ENCODE peak calls at places on chromosome 21, in five cellular contexts. One of them, this sample, is unnamed.

GRCh38 chr21:40349591-40349990 is 482.4 kb downstream of the PCP4 start:
- DNase-seq in type B pancreatic cell: no peak
- DNase-seq in adrenal gland: no peak
- DNase-seq in neural progenitor cell: no peak
- DNase-seq in astrocyte: no peak
- DNase-seq in this sample: no peak

GRCh38 chr21:39669485-39669884 is 56.7 kb downstream of the B3GALT5 start:
- DNase-seq in type B pancreatic cell: no peak
- DNase-seq in adrenal gland: no peak
- DNase-seq in neural progenitor cell: no peak
- DNase-seq in astrocyte: no peak
- DNase-seq in this sample: peak; percentile 54

GRCh38 chr21:17660449-17660848 is 47.7 kb upstream of the BTG3 start:
- DNase-seq in type B pancreatic cell: no peak
- DNase-seq in adrenal gland: no peak
- DNase-seq in neural progenitor cell: no peak
- DNase-seq in astrocyte: peak; percentile 18
- DNase-seq in this sample: no peak

GRCh38 chr21:28154121-28154520 is 838.6 kb downstream of the LTN1 start:
- DNase-seq in type B pancreatic cell: no peak
- DNase-seq in adrenal gland: no peak
- DNase-seq in neural progenitor cell: no peak
- DNase-seq in astrocyte: no peak
- DNase-seq in this sample: no peak

GRCh38 chr21:42621166-42621827 is 32.1 kb upstream of the PDE9A start:
- DNase-seq in type B pancreatic cell: no peak
- DNase-seq in adrenal gland: no peak
- DNase-seq in neural progenitor cell: peak; percentile 31
- DNase-seq in astrocyte: no peak
- DNase-seq in this sample: no peak

GRCh38 chr21:18161841-18162240 is 82.8 kb upstream of the CHODL start:
- DNase-seq in type B pancreatic cell: no peak
- DNase-seq in adrenal gland: no peak
- DNase-seq in neural progenitor cell: no peak
- DNase-seq in astrocyte: no peak
- DNase-seq in this sample: no peak

GRCh38 chr21:41953831-41954653 is at the start of gene C2CD2:
- DNase-seq in type B pancreatic cell: no peak
- DNase-seq in adrenal gland: peak; percentile 85
- DNase-seq in neural progenitor cell: peak; percentile 83
- DNase-seq in astrocyte: peak; percentile 58
- DNase-seq in this sample: no peak

GRCh38 chr21:22062472-22063139 is 1064.4 kb downstream of the NCAM2 start:
- DNase-seq in type B pancreatic cell: no peak
- DNase-seq in adrenal gland: no peak
- DNase-seq in neural progenitor cell: peak; percentile 13
- DNase-seq in astrocyte: no peak
- DNase-seq in this sample: no peak

GRCh38 chr21:39867198-39867650 is at the start of gene PCP4:
- DNase-seq in type B pancreatic cell: no peak
- DNase-seq in adrenal gland: peak; percentile 68
- DNase-seq in neural progenitor cell: peak; percentile 93
- DNase-seq in astrocyte: no peak
- DNase-seq in this sample: no peak

GRCh38 chr21:45863751-45864150 is 117.8 kb upstream of the COL6A1 start:
- DNase-seq in type B pancreatic cell: no peak
- DNase-seq in adrenal gland: no peak
- DNase-seq in neural progenitor cell: no peak
- DNase-seq in astrocyte: no peak
- DNase-seq in this sample: no peak

GRCh38 chr21:39763282-39763970 is 18.4 kb downstream of the IGSF5 start:
- DNase-seq in type B pancreatic cell: no peak
- DNase-seq in adrenal gland: no peak
- DNase-seq in neural progenitor cell: no peak
- DNase-seq in astrocyte: peak; percentile 22
- DNase-seq in this sample: no peak

GRCh38 chr21:39079617-39080016 is 103.6 kb downstream of the PSMG1 start:
- DNase-seq in type B pancreatic cell: peak; percentile 52
- DNase-seq in adrenal gland: peak; percentile 52
- DNase-seq in neural progenitor cell: no peak
- DNase-seq in astrocyte: peak; percentile 21
- DNase-seq in this sample: no peak

GRCh38 chr21:27192286-27192685 is 225.4 kb upstream of the ADAMTS5 start:
- DNase-seq in type B pancreatic cell: no peak
- DNase-seq in adrenal gland: no peak
- DNase-seq in neural progenitor cell: no peak
- DNase-seq in astrocyte: no peak
- DNase-seq in this sample: no peak

GRCh38 chr21:39518055-39518844 is 66.5 kb downstream of the SH3BGR start:
- DNase-seq in type B pancreatic cell: no peak
- DNase-seq in adrenal gland: no peak
- DNase-seq in neural progenitor cell: peak; percentile 91
- DNase-seq in astrocyte: peak; percentile 27
- DNase-seq in this sample: no peak

GRCh38 chr21:20789696-20790095 is 208.5 kb upstream of the NCAM2 start:
- DNase-seq in type B pancreatic cell: no peak
- DNase-seq in adrenal gland: no peak
- DNase-seq in neural progenitor cell: no peak
- DNase-seq in astrocyte: no peak
- DNase-seq in this sample: no peak

GRCh38 chr21:26943916-26944315 is 23.0 kb downstream of the ADAMTS5 start:
- DNase-seq in type B pancreatic cell: no peak
- DNase-seq in adrenal gland: no peak
- DNase-seq in neural progenitor cell: no peak
- DNase-seq in astrocyte: no peak
- DNase-seq in this sample: no peak

GRCh38 chr21:15249285-15249993 is 184.6 kb upstream of the NRIP1 start:
- DNase-seq in type B pancreatic cell: no peak
- DNase-seq in adrenal gland: no peak
- DNase-seq in neural progenitor cell: no peak
- DNase-seq in astrocyte: peak; percentile 55
- DNase-seq in this sample: no peak

GRCh38 chr21:14078746-14079375 is 131.9 kb downstream of the LIPI start:
- DNase-seq in type B pancreatic cell: no peak
- DNase-seq in adrenal gland: no peak
- DNase-seq in neural progenitor cell: no peak
- DNase-seq in astrocyte: no peak
- DNase-seq in this sample: no peak

GRCh38 chr21:41451753-41452676 is 26.0 kb downstream of the MX1 start:
- DNase-seq in type B pancreatic cell: no peak
- DNase-seq in adrenal gland: no peak
- DNase-seq in neural progenitor cell: no peak
- DNase-seq in astrocyte: no peak
- DNase-seq in this sample: no peak

GRCh38 chr21:42248783-42249597 is 30.1 kb downstream of the ABCG1 start:
- DNase-seq in type B pancreatic cell: no peak
- DNase-seq in adrenal gland: no peak
- DNase-seq in neural progenitor cell: no peak
- DNase-seq in astrocyte: no peak
- DNase-seq in this sample: no peak

GRCh38 chr21:46605759-46606426 is 1.0 kb upstream of the S100B start:
- DNase-seq in type B pancreatic cell: no peak
- DNase-seq in adrenal gland: no peak
- DNase-seq in neural progenitor cell: no peak
- DNase-seq in astrocyte: no peak
- DNase-seq in this sample: no peak

GRCh38 chr21:26843912-26844257 is 1.3 kb downstream of the ADAMTS1 start:
- DNase-seq in type B pancreatic cell: no peak
- DNase-seq in adrenal gland: no peak
- DNase-seq in neural progenitor cell: peak; percentile 42
- DNase-seq in astrocyte: peak; percentile 85
- DNase-seq in this sample: no peak

GRCh38 chr21:45787371-45787770 is 143.8 kb downstream of the PCBP3 start:
- DNase-seq in type B pancreatic cell: no peak
- DNase-seq in adrenal gland: no peak
- DNase-seq in neural progenitor cell: no peak
- DNase-seq in astrocyte: no peak
- DNase-seq in this sample: peak; percentile 77

GRCh38 chr21:41615613-41616012 is 107.7 kb upstream of the TMPRSS2 start:
- DNase-seq in type B pancreatic cell: no peak
- DNase-seq in adrenal gland: no peak
- DNase-seq in neural progenitor cell: no peak
- DNase-seq in astrocyte: peak; percentile 99
- DNase-seq in this sample: no peak

GRCh38 chr21:17612023-17612564 is 607 bp downstream of the BTG3 start:
- DNase-seq in type B pancreatic cell: no peak
- DNase-seq in adrenal gland: peak; percentile 46
- DNase-seq in neural progenitor cell: no peak
- DNase-seq in astrocyte: peak; percentile 36
- DNase-seq in this sample: no peak

GRCh38 chr21:38327984-38328383 is 71.2 kb downstream of the KCNJ15 start:
- DNase-seq in type B pancreatic cell: no peak
- DNase-seq in adrenal gland: no peak
- DNase-seq in neural progenitor cell: no peak
- DNase-seq in astrocyte: peak; percentile 79
- DNase-seq in this sample: no peak

GRCh38 chr21:43659136-43660000 is at the start of the genes HSF2BP and RRP1B:
- DNase-seq in type B pancreatic cell: peak; percentile 88
- DNase-seq in adrenal gland: peak; percentile 83
- DNase-seq in neural progenitor cell: peak; percentile 95
- DNase-seq in astrocyte: peak; percentile 66
- DNase-seq in this sample: peak; percentile 94
- TF ChIP-seq CTCF in type B pancreatic cell: no peak
- TF ChIP-seq CTCF in adrenal gland: no peak
- TF ChIP-seq CTCF in neural progenitor cell: no peak
- TF ChIP-seq CTCF in astrocyte: no peak
- TF ChIP-seq CTCF in this sample: peak; percentile 9

GRCh38 chr21:36763305-36763704 is 64.4 kb downstream of the SIM2 start:
- DNase-seq in type B pancreatic cell: no peak
- DNase-seq in adrenal gland: no peak
- DNase-seq in neural progenitor cell: no peak
- DNase-seq in astrocyte: no peak
- DNase-seq in this sample: no peak
- TF ChIP-seq CTCF in type B pancreatic cell: no peak
- TF ChIP-seq CTCF in adrenal gland: no peak
- TF ChIP-seq CTCF in neural progenitor cell: no peak
- TF ChIP-seq CTCF in astrocyte: no peak
- TF ChIP-seq CTCF in this sample: no peak

DNA sequence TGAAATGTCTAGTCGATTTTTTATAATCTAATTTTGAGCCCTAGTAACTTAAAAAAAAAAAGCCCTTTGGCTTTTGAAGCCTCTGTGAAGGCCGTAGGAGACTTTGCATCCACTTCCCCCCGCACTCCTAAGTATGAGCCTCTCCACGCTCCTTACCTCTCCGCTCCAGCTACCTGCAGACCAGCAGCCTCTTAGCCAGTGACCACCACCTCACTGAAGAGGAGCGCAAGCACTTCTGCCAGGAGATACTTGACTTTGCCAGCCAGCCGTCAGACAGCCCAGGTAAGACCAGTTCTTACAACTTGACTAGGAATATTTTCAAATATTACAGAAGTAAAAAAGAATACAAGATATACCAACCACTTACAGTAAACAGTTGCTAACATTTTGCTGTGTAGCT is 27.4 kb upstream of the PWP2 start:
- DNase-seq in type B pancreatic cell: no peak
- DNase-seq in adrenal gland: no peak
- DNase-seq in neural progenitor cell: no peak
- DNase-seq in astrocyte: no peak
- DNase-seq in this sample: no peak
- TF ChIP-seq CTCF in type B pancreatic cell: no peak
- TF ChIP-seq CTCF in adrenal gland: no peak
- TF ChIP-seq CTCF in neural progenitor cell: no peak
- TF ChIP-seq CTCF in astrocyte: no peak
- TF ChIP-seq CTCF in this sample: no peak

GRCh38 chr21:31802331-31802730 is 70.4 kb upstream of the SCAF4 start:
- DNase-seq in type B pancreatic cell: no peak
- DNase-seq in adrenal gland: no peak
- DNase-seq in neural progenitor cell: no peak
- DNase-seq in astrocyte: no peak
- DNase-seq in this sample: no peak

GRCh38 chr21:31801551-31802234 is 69.8 kb upstream of the SCAF4 start:
- DNase-seq in type B pancreatic cell: no peak
- DNase-seq in adrenal gland: no peak
- DNase-seq in neural progenitor cell: no peak
- DNase-seq in astrocyte: no peak
- DNase-seq in this sample: no peak

GRCh38 chr21:31798842-31799691 is 67.1 kb upstream of the SCAF4 start:
- DNase-seq in type B pancreatic cell: no peak
- DNase-seq in adrenal gland: no peak
- DNase-seq in neural progenitor cell: no peak
- DNase-seq in astrocyte: peak; percentile 13
- DNase-seq in this sample: peak; percentile 54

GRCh38 chr21:31803039-31804007 is 69.5 kb upstream of the HUNK start:
- DNase-seq in type B pancreatic cell: no peak
- DNase-seq in adrenal gland: no peak
- DNase-seq in neural progenitor cell: no peak
- DNase-seq in astrocyte: no peak
- DNase-seq in this sample: no peak

GRCh38 chr21:31804008-31804394 is 68.8 kb upstream of the HUNK start:
- DNase-seq in type B pancreatic cell: no peak
- DNase-seq in adrenal gland: no peak
- DNase-seq in neural progenitor cell: no peak
- DNase-seq in astrocyte: no peak
- DNase-seq in this sample: no peak
- TF ChIP-seq CTCF in type B pancreatic cell: no peak
- TF ChIP-seq CTCF in adrenal gland: no peak
- TF ChIP-seq CTCF in neural progenitor cell: no peak
- TF ChIP-seq CTCF in astrocyte: no peak
- TF ChIP-seq CTCF in this sample: no peak

GRCh38 chr21:25710550-25710949 is 24.2 kb downstream of the ATP5PF start:
- DNase-seq in type B pancreatic cell: no peak
- DNase-seq in adrenal gland: no peak
- DNase-seq in neural progenitor cell: no peak
- DNase-seq in astrocyte: no peak
- DNase-seq in this sample: no peak

GRCh38 chr21:25709684-25710265 is 24.9 kb downstream of the ATP5PF start:
- DNase-seq in type B pancreatic cell: no peak
- DNase-seq in adrenal gland: no peak
- DNase-seq in neural progenitor cell: peak; percentile 20
- DNase-seq in astrocyte: no peak
- DNase-seq in this sample: no peak

GRCh38 chr21:25708467-25709065 is 26.1 kb downstream of the ATP5PF start:
- DNase-seq in type B pancreatic cell: no peak
- DNase-seq in adrenal gland: peak; percentile 44
- DNase-seq in neural progenitor cell: peak; percentile 51
- DNase-seq in astrocyte: peak; percentile 4
- DNase-seq in this sample: no peak
- TF ChIP-seq CTCF in type B pancreatic cell: peak; percentile 95
- TF ChIP-seq CTCF in adrenal gland: peak; percentile 85
- TF ChIP-seq CTCF in neural progenitor cell: peak; percentile 96
- TF ChIP-seq CTCF in astrocyte: peak; percentile 89
- TF ChIP-seq CTCF in this sample: peak; percentile 82